ENCODE peak calls at places on chromosomes 5 and 9, in five cellular contexts. Z is B cell, G is astrocyte of the spinal cord, X is cardiac fibroblast, T is T-helper 9 cell. R is an unnamed sample.

GRCh38 chr9:14565352-14565956 is 127.8 kb downstream of the ZDHHC21 start:
- DNase-seq in Z (no peak), T (no peak), G (no peak), X (no peak), R (no peak)

GRCh38 chr5:168106008-168106761 is 185.3 kb upstream of the WWC1 start:
- DNase-seq in T (no peak), Z (no peak), G (peak; percentile 70), X (peak; percentile 6), R (no peak)

GRCh38 chr9:110880123-110880522 is 158.1 kb downstream of the LPAR1 start:
- DNase-seq in Z (no peak), T (no peak), X (peak; percentile 71), G (peak; percentile 75), R (no peak)

GRCh38 chr5:65722575-65723424 is 795 bp downstream of the NLN start:
- DNase-seq in G (peak; percentile 78), X (peak; percentile 75), Z (peak; percentile 23), T (no peak), R (no peak)

GRCh38 chr5:34480810-34481528 is 175.2 kb upstream of the RAI14 start:
- DNase-seq in Z (no peak), T (no peak), G (no peak), X (no peak), R (no peak)

GRCh38 chr9:95494022-95494415 is 22.8 kb downstream of the PTCH1 start:
- DNase-seq in X (no peak), T (no peak), Z (peak; percentile 38), G (no peak), R (peak; percentile 47)

GRCh38 chr9:122498883-122499288 is 11.7 kb upstream of the OR1J2 start:
- DNase-seq in G (peak; percentile 19), X (peak; percentile 63), Z (peak; percentile 19), T (no peak), R (peak; percentile 2)

GRCh38 chr9:2824564-2824963 is 19.3 kb downstream of the PUM3 start:
- DNase-seq in T (no peak), G (no peak), Z (no peak), X (no peak), R (no peak)

GRCh38 chr5:92836861-92837755 is 743.9 kb downstream of the NR2F1-AS1 start:
- DNase-seq in G (peak; percentile 63), X (peak; percentile 67), Z (no peak), T (no peak), R (no peak)

GRCh38 chr5:172102913-172103629 is 85.0 kb downstream of the STK10 start:
- DNase-seq in T (no peak), X (peak; percentile 98), Z (no peak), G (peak; percentile 96), R (no peak)

GRCh38 chr5:15993934-15994333 is 185.7 kb downstream of the MARCHF11 start:
- DNase-seq in Z (no peak), T (no peak), G (peak; percentile 2), X (peak; percentile 39), R (no peak)

GRCh38 chr9:132288371-132288770 is 66.4 kb downstream of the SETX start:
- DNase-seq in X (peak; percentile 33), T (no peak), G (peak; percentile 68), Z (no peak), R (no peak)

GRCh38 chr5:61450170-61450815 is 118.2 kb downstream of the ZSWIM6 start:
- DNase-seq in G (peak; percentile 88), Z (no peak), X (peak; percentile 86), T (no peak), R (no peak)

GRCh38 chr5:10633271-10634049 is 69.6 kb downstream of the ANKRD33B start:
- DNase-seq in G (no peak), Z (no peak), X (no peak), T (no peak), R (peak; percentile 8)

GRCh38 chr5:159071382-159071781 is 28.3 kb downstream of the EBF1 start:
- DNase-seq in T (no peak), G (no peak), X (no peak), Z (no peak), R (no peak)

GRCh38 chr5:95080456-95080855 is 204.4 kb downstream of the MCTP1 start:
- DNase-seq in Z (no peak), G (no peak), T (no peak), X (peak; percentile 30), R (no peak)

GRCh38 chr5:76493190-76493837 is 90.2 kb downstream of the IQGAP2 start:
- DNase-seq in T (no peak), G (no peak), X (no peak), Z (no peak), R (no peak)

GRCh38 chr5:126732716-126733115 is 44.2 kb upstream of the LMNB1 start:
- DNase-seq in G (no peak), X (no peak), T (no peak), Z (no peak), R (no peak)

GRCh38 chr5:149857499-149857898 is 87.1 kb downstream of the PDE6A start:
- DNase-seq in G (peak; percentile 80), Z (no peak), T (no peak), X (peak; percentile 82), R (no peak)

GRCh38 chr5:134133213-134133994 is 18.9 kb downstream of the TCF7 start:
- DNase-seq in T (peak; percentile 0), X (no peak), G (no peak), Z (no peak), R (no peak)

GRCh38 chr5:129973716-129974426 is 69.6 kb downstream of the CHSY3 start:
- DNase-seq in G (peak; percentile 19), T (no peak), Z (no peak), X (peak; percentile 32), R (no peak)

GRCh38 chr9:88179080-88179521 is 40.8 kb upstream of the SPATA31C2 start:
- DNase-seq in G (no peak), T (peak; percentile 3), X (no peak), Z (no peak), R (peak; percentile 12)

GRCh38 chr5:139413153-139413552 is 9.3 kb upstream of the SPATA24 start:
- DNase-seq in T (no peak), Z (no peak), G (no peak), X (no peak), R (no peak)

GRCh38 chr9:115845648-115846312 is 307.8 kb upstream of the PAPPA start:
- DNase-seq in X (peak; percentile 86), G (peak; percentile 55), T (no peak), Z (no peak), R (no peak)

GRCh38 chr5:67528953-67529352 is 332.4 kb upstream of the CD180 start:
- DNase-seq in G (no peak), T (no peak), Z (no peak), X (no peak), R (no peak)

GRCh38 chr9:98839724-98840123 is 32.3 kb downstream of the GALNT12 start:
- DNase-seq in G (no peak), X (no peak), T (no peak), Z (no peak), R (no peak)

R was measured in T-cell.